ENCODE peak calls at places on chromosomes 3 and 15, in seven cellular contexts. R is fibroblast of mammary gland; O is CD4-positive, alpha-beta T cell; V is LoVo; U is EH; W is EL; Z is HEK293T. A is an unnamed sample.

GRCh38 chr3:4394048-4394447 is 73.0 kb downstream of the SUMF1 start:
- DNase-seq in O (no peak), W (peak; percentile 37), U (peak; percentile 21), R (peak; percentile 35), V (no peak), Z (no peak), A (no peak)

GRCh38 chr3:138509586-138509985 is 75.2 kb downstream of the ESYT3 start:
- DNase-seq in V (no peak), O (no peak), W (peak; percentile 6), Z (no peak), R (peak; percentile 57), U (no peak), A (no peak)

GRCh38 chr3:176514297-176514696 is 683.0 kb downstream of the TBL1XR1 start:
- DNase-seq in Z (peak; percentile 75), O (no peak), U (peak; percentile 53), R (peak; percentile 58), V (peak; percentile 34), W (peak; percentile 54), A (peak; percentile 8)

GRCh38 chr15:40891810-40892448 is 2.3 kb upstream of the VPS18 start:
- DNase-seq in O (no peak), V (peak; percentile 64), U (peak; percentile 59), Z (no peak), R (peak; percentile 46), W (peak; percentile 53), A (peak; percentile 58)

GRCh38 chr3:49158108-49158709 is 7.9 kb downstream of the CCDC71 start:
- DNase-seq in V (peak; percentile 52), W (no peak), U (peak; percentile 31), O (peak; percentile 67), R (peak; percentile 23), Z (no peak), A (peak; percentile 21)

GRCh38 chr3:140584549-140584948 is 93.3 kb upstream of the TRIM42 start:
- DNase-seq in W (no peak), U (no peak), Z (no peak), V (no peak), R (no peak), O (no peak), A (no peak)

GRCh38 chr3:124845406-124845805 is 41.8 kb downstream of the ITGB5 start:
- DNase-seq in V (peak; percentile 54), W (peak; percentile 93), U (peak; percentile 96), R (peak; percentile 94), Z (no peak), O (no peak), A (peak; percentile 49)

GRCh38 chr3:126347543-126348161 is 9.6 kb downstream of the KLF15 start:
- DNase-seq in Z (no peak), V (no peak), O (no peak), W (no peak), R (no peak), U (no peak), A (no peak)